ENCODE peak calls at places on chromosome 9, in eight cellular contexts. I is fibroblast of the aortic adventitia, E is psoas muscle, C is colonic mucosa, D is fibroblast of pulmonary artery, K is A549, F is IMR-90, H is heart left ventricle. B is an unnamed sample.

GRCh38 chr9:97067490-97067889 is 28.5 kb upstream of the CTSV start:
- DNase-seq in D (no peak), I (no peak), F (no peak), K (no peak), C (no peak), H (no peak), E (no peak), B (no peak)

GRCh38 chr9:68685770-68686169 is 19.3 kb upstream of the PIP5K1B start:
- DNase-seq in H (no peak), I (no peak), D (no peak), F (no peak), C (peak), K (peak), E (no peak), B (no peak)

GRCh38 chr9:135939351-135940265 is 21.6 kb downstream of the UBAC1 start:
- DNase-seq in C (no peak), E (peak), H (no peak), I (no peak), D (no peak), K (no peak), F (no peak), B (no peak)

GRCh38 chr9:89422151-89422918 is 75.6 kb downstream of the SEMA4D start:
- DNase-seq in H (no peak), F (peak), K (no peak), E (peak), D (peak), C (no peak), I (no peak), B (peak)

GRCh38 chr9:134360897-134361296 is 34.6 kb downstream of the RXRA start:
- DNase-seq in C (no peak), I (peak), K (no peak), F (no peak), E (no peak), D (peak), H (peak), B (no peak)

GRCh38 chr9:105425817-105426433 is 21.9 kb upstream of the FSD1L start:
- DNase-seq in D (peak), E (no peak), K (peak), F (peak), H (no peak), C (no peak), I (peak), B (no peak)

GRCh38 chr9:126150411-126151030 is 176.1 kb upstream of the MVB12B start:
- DNase-seq in D (no peak), H (no peak), E (no peak), I (no peak), F (no peak), K (no peak), C (no peak), B (no peak)

GRCh38 chr9:6884101-6884500 is 126.3 kb downstream of the KDM4C start:
- DNase-seq in F (no peak), K (no peak), I (no peak), E (no peak), D (no peak), H (no peak), C (no peak), B (no peak)

GRCh38 chr9:6506571-6506970 is 93.6 kb downstream of the UHRF2 start:
- DNase-seq in H (no peak), E (no peak), I (no peak), C (no peak), K (no peak), F (peak), D (no peak), B (no peak)

GRCh38 chr9:127179633-127180401 is 57.4 kb upstream of the ANGPTL2 start:
- DNase-seq in D (no peak), H (peak), F (no peak), I (no peak), K (no peak), E (peak), C (peak), B (no peak)

GRCh38 chr9:129962889-129963703 is 79.9 kb downstream of the FNBP1 start:
- DNase-seq in K (no peak), C (peak), E (no peak), H (peak), I (peak), D (peak), F (peak), B (no peak)

GRCh38 chr9:34929506-34930102 is 28.5 kb upstream of the PHF24 start:
- DNase-seq in F (peak), E (no peak), I (peak), H (no peak), K (peak), C (no peak), D (peak), B (no peak)
- H3K4me3 ChIP-seq in F (no peak), E (no peak), I (no peak), H (no peak), K (no peak), C (no peak), D (no peak), B (no peak)

GRCh38 chr9:101878734-101879133 is 140.3 kb upstream of the GRIN3A start:
- DNase-seq in K (no peak), C (no peak), E (no peak), H (no peak), F (no peak), D (no peak), I (no peak), B (no peak)
- TF ChIP-seq CTCF in K (no peak), C (no peak), E (no peak), H (no peak), F (no peak), D (no peak), I (no peak), B (no peak)

GRCh38 chr9:83538890-83539238 is 663 bp upstream of the FRMD3 start:
- DNase-seq in D (no peak), I (no peak), F (no peak), C (no peak), E (no peak), H (no peak), K (no peak), B (no peak)
- H3K4me3 ChIP-seq in D (no peak), I (peak), F (peak), C (peak), E (peak), H (peak), K (peak), B (peak)

GRCh38 chr9:3847377-3847776 is 321.6 kb upstream of the RFX3 start:
- DNase-seq in C (no peak), F (no peak), E (no peak), I (no peak), K (no peak), H (no peak), D (no peak), B (no peak)
- TF ChIP-seq CTCF in C (no peak), F (no peak), E (no peak), I (no peak), K (no peak), H (no peak), D (no peak), B (no peak)

DNA sequence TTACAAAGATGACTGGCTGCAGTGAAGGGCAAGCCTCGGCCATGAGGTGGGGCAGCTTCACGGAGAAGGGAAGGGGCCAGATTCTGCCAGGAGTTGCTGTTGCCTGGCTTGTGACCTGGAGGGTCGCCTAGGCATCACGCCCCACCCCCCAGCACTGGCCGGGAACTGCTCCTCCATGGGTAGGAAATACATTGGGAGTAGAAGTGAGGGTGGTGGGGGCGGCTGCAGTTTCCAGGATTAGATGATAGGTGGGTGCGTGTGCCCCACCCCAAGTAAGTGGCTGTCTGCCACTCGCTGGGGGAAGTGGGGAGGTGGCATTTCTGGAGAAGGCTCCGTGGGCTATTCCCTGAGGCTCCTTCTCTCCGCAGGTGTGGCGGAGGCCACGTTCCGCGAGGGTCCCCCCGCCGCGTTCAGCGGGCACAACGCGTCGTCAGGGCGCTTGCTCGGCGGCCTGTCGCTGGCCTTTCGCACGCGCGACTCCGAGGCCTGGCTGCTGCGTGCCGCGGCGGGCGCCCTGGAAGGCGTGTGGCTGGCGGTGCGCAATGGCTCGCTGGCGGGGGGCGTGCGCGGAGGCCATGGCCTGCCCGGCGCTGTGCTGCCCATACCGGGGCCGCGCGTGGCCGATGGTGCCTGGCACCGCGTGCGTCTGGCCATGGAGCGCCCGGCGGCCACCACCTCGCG is 16.9 kb downstream of the CRB2 start:
- DNase-seq in E (no peak), H (no peak), I (no peak), C (no peak), D (no peak), F (no peak), K (no peak), B (no peak)
- H3K4me3 ChIP-seq in E (peak), H (no peak), I (no peak), C (no peak), D (no peak), F (no peak), K (no peak), B (no peak)

GRCh38 chr9:95725045-95725444 is 150.4 kb upstream of the ERCC6L2 start:
- DNase-seq in I (no peak), C (no peak), H (no peak), D (no peak), F (no peak), K (no peak), E (no peak), B (no peak)
- TF ChIP-seq CTCF in I (no peak), C (no peak), H (no peak), D (no peak), F (no peak), K (no peak), E (no peak), B (no peak)

DNA sequence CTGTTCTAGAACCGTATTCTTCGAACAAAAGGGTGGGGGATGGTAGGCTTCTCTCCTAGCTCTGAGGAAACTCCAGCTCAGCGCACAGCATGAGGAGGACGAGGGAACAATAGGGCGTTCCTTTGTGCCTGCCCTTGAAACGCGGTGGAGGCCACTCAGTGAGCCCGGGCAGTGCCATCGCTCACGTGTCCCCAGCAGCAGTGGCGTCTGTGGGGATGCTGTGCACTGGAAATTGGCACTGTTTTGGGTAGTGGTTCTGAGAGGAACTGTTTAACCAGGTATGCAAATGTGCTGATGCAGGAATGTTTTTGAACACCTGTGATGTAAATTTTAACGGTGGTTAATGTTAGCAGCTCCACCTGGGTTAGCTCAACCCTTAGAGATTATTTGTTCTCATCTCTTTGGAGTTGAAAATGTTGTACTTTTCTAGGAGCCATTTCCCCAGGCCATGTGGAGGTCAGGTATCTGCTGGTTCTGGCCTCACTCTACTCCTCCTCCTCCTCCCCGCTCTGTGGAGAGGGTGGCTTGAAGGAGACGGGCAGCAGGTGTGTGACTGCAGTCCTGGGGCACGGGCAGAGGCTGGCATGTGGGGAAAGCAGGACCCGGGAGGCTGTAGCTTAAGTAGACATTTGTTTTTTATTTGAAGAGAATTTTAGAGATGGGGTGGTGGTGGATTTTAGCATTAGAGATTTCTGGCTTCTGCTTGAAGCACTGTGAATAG is 48.3 kb downstream of the EHMT1 start:
- DNase-seq in I (no peak), K (no peak), E (no peak), F (no peak), H (no peak), C (no peak), D (no peak), B (no peak)
- H3K4me3 ChIP-seq in I (no peak), K (no peak), E (no peak), F (no peak), H (no peak), C (no peak), D (no peak), B (no peak)

GRCh38 chr9:25353783-25354182 is 324.5 kb downstream of the TUSC1 start:
- DNase-seq in I (no peak), D (no peak), K (no peak), E (no peak), C (no peak), H (no peak), F (no peak), B (no peak)

DNA sequence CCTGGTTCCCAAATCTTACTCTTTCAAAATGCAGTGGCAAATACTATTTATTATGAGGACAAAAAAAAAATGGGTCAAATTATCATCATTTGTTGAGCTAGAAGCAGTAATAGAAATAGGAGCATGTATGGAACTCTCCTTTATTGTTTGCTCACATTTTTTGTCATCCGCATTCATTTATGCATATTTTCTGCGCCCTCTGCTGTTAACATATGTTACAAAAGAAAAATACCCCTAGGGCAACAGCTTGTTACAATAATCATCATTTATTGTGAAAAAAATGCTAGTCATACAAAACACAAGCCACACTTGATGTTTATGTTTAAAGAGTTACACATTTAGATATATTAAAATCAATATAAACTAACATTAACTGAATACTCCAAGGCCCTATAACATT is 328.2 kb downstream of the TUSC1 start:
- DNase-seq in K (peak), C (no peak), E (no peak), F (no peak), I (no peak), H (no peak), D (no peak), B (no peak)
- TF ChIP-seq CTCF in K (no peak), C (no peak), E (no peak), F (no peak), I (no peak), H (no peak), D (no peak), B (no peak)

GRCh38 chr9:100577776-100578448 is at the start of gene CAVIN4:
- DNase-seq in C (no peak), K (no peak), H (peak), E (peak), F (peak), D (peak), I (peak), B (no peak)
- H3K4me3 ChIP-seq in C (no peak), K (no peak), H (peak), E (peak), F (no peak), D (no peak), I (no peak), B (no peak)